ENCODE peak calls at places on chromosome 6, in four cellular contexts. One of them, this sample, is unnamed.

GRCh38 chr6:35297541-35298481 is at the start of gene DEF6:
- DNase-seq in A549: no peak
- DNase-seq in IMR-90: peak
- DNase-seq in K562: peak
- DNase-seq in this sample: peak

GRCh38 chr6:57224769-57225515 is 2.8 kb upstream of the RAB23 start:
- DNase-seq in A549: no peak
- DNase-seq in IMR-90: peak
- DNase-seq in K562: no peak
- DNase-seq in this sample: no peak

GRCh38 chr6:20740088-20740487 is 205.8 kb downstream of the CDKAL1 start:
- DNase-seq in A549: no peak
- DNase-seq in IMR-90: no peak
- DNase-seq in K562: no peak
- DNase-seq in this sample: peak

GRCh38 chr6:45697605-45698004 is 318.1 kb downstream of the CLIC5 start:
- DNase-seq in A549: no peak
- DNase-seq in IMR-90: peak
- DNase-seq in K562: no peak
- DNase-seq in this sample: no peak

GRCh38 chr6:20325641-20326421 is 75.8 kb upstream of the E2F3 start:
- DNase-seq in A549: no peak
- DNase-seq in IMR-90: peak
- DNase-seq in K562: no peak
- DNase-seq in this sample: no peak

GRCh38 chr6:127266178-127266891 is at the start of gene RNF146:
- DNase-seq in A549: peak
- DNase-seq in IMR-90: peak
- DNase-seq in K562: peak
- DNase-seq in this sample: peak

GRCh38 chr6:113825776-113826175 is 31.4 kb upstream of the MARCKS start:
- DNase-seq in A549: no peak
- DNase-seq in IMR-90: peak
- DNase-seq in K562: no peak
- DNase-seq in this sample: no peak

GRCh38 chr6:106973018-106973840 is 1.3 kb downstream of the CD24 start:
- DNase-seq in A549: peak
- DNase-seq in IMR-90: no peak
- DNase-seq in K562: no peak
- DNase-seq in this sample: no peak

GRCh38 chr6:152685819-152686218 is 11.9 kb upstream of the MYCT1 start:
- DNase-seq in A549: no peak
- DNase-seq in IMR-90: no peak
- DNase-seq in K562: no peak
- DNase-seq in this sample: no peak

GRCh38 chr6:67201563-67201962 is 1433.5 kb upstream of the ADGRB3 start:
- DNase-seq in A549: no peak
- DNase-seq in IMR-90: no peak
- DNase-seq in K562: no peak
- DNase-seq in this sample: no peak

GRCh38 chr6:12911387-12911960 is 194.9 kb downstream of the PHACTR1 start:
- DNase-seq in A549: peak
- DNase-seq in IMR-90: peak
- DNase-seq in K562: peak
- DNase-seq in this sample: peak

GRCh38 chr6:453152-453551 is 61.6 kb downstream of the IRF4 start:
- DNase-seq in A549: no peak
- DNase-seq in IMR-90: no peak
- DNase-seq in K562: no peak
- DNase-seq in this sample: no peak

GRCh38 chr6:124076336-124077048 is 272.8 kb downstream of the NKAIN2 start:
- DNase-seq in A549: no peak
- DNase-seq in IMR-90: no peak
- DNase-seq in K562: no peak
- DNase-seq in this sample: no peak

GRCh38 chr6:170184324-170184723 is 106.6 kb downstream of the DLL1 start:
- DNase-seq in A549: no peak
- DNase-seq in IMR-90: no peak
- DNase-seq in K562: no peak
- DNase-seq in this sample: no peak

GRCh38 chr6:137403443-137403842 is 90.8 kb downstream of the OLIG3 start:
- DNase-seq in A549: no peak
- DNase-seq in IMR-90: no peak
- DNase-seq in K562: no peak
- DNase-seq in this sample: no peak

GRCh38 chr6:90619221-90619620 is 32.3 kb upstream of the MAP3K7 start:
- DNase-seq in A549: no peak
- DNase-seq in IMR-90: no peak
- DNase-seq in K562: no peak
- DNase-seq in this sample: no peak

GRCh38 chr6:148874698-148875293 is 128.0 kb downstream of the UST start:
- DNase-seq in A549: no peak
- DNase-seq in IMR-90: no peak
- DNase-seq in K562: no peak
- DNase-seq in this sample: no peak

GRCh38 chr6:158717341-158718328 is 67.8 kb downstream of the SYTL3 start:
- DNase-seq in A549: no peak
- DNase-seq in IMR-90: no peak
- DNase-seq in K562: no peak
- DNase-seq in this sample: no peak

GRCh38 chr6:107488174-107488874 is 1.6 kb upstream of the SOBP start:
- DNase-seq in A549: peak
- DNase-seq in IMR-90: no peak
- DNase-seq in K562: no peak
- DNase-seq in this sample: no peak

GRCh38 chr6:118325220-118325860 is 222.8 kb upstream of the PLN start:
- DNase-seq in A549: no peak
- DNase-seq in IMR-90: peak
- DNase-seq in K562: no peak
- DNase-seq in this sample: no peak

GRCh38 chr6:82875573-82876185 is 190.0 kb downstream of the UBE3D start:
- DNase-seq in A549: peak
- DNase-seq in IMR-90: peak
- DNase-seq in K562: peak
- DNase-seq in this sample: no peak

GRCh38 chr6:137977814-137978213 is 110.8 kb downstream of the TNFAIP3 start:
- DNase-seq in A549: no peak
- DNase-seq in IMR-90: no peak
- DNase-seq in K562: no peak
- DNase-seq in this sample: no peak

GRCh38 chr6:6890400-6890858 is 217.3 kb upstream of the RREB1 start:
- DNase-seq in A549: no peak
- DNase-seq in IMR-90: no peak
- DNase-seq in K562: peak
- DNase-seq in this sample: no peak

GRCh38 chr6:134199848-134200606 is 117.9 kb downstream of the SGK1 start:
- DNase-seq in A549: no peak
- DNase-seq in IMR-90: no peak
- DNase-seq in K562: no peak
- DNase-seq in this sample: peak

GRCh38 chr6:42141603-42142117 is 760 bp downstream of the C6orf132 start:
- DNase-seq in A549: no peak
- DNase-seq in IMR-90: no peak
- DNase-seq in K562: no peak
- DNase-seq in this sample: no peak

GRCh38 chr6:53701333-53702073 is 35.9 kb upstream of the KLHL31 start:
- DNase-seq in A549: no peak
- DNase-seq in IMR-90: no peak
- DNase-seq in K562: no peak
- DNase-seq in this sample: no peak

GRCh38 chr6:106674541-106675229 is 45.3 kb downstream of the QRSL1 start:
- DNase-seq in A549: no peak
- DNase-seq in IMR-90: no peak
- DNase-seq in K562: no peak
- DNase-seq in this sample: no peak

GRCh38 chr6:125950293-125950692 is 6.3 kb upstream of the HINT3 start:
- DNase-seq in A549: no peak
- DNase-seq in IMR-90: peak
- DNase-seq in K562: peak
- DNase-seq in this sample: no peak

DNA sequence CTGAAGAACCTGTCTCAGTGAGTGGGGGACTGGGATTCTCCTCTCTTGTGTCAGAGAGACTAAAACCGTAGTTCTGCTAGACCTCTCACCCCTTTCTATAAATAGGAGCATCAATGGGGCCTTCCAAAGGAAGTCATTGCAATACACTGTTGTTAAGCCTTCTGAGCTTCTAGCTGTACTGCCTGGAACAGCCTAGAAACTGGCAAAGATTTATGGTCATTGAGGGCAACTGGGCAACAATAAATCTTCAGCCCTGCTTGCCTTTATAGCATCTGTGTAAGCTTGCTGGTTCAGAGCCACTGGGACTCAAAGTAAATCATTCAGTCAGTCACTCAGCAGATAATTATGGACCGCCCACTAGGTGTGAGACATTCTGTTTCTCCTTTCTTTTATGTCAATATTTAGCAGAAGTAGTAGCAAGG is 53.2 kb downstream of the PPP1R14C start:
- DNase-seq in A549: no peak
- DNase-seq in IMR-90: no peak
- DNase-seq in K562: no peak
- DNase-seq in this sample: no peak
- TF ChIP-seq MAZ in A549: no peak
- TF ChIP-seq MAZ in IMR-90: no peak
- TF ChIP-seq MAZ in K562: no peak
- TF ChIP-seq MAZ in this sample: no peak

DNA sequence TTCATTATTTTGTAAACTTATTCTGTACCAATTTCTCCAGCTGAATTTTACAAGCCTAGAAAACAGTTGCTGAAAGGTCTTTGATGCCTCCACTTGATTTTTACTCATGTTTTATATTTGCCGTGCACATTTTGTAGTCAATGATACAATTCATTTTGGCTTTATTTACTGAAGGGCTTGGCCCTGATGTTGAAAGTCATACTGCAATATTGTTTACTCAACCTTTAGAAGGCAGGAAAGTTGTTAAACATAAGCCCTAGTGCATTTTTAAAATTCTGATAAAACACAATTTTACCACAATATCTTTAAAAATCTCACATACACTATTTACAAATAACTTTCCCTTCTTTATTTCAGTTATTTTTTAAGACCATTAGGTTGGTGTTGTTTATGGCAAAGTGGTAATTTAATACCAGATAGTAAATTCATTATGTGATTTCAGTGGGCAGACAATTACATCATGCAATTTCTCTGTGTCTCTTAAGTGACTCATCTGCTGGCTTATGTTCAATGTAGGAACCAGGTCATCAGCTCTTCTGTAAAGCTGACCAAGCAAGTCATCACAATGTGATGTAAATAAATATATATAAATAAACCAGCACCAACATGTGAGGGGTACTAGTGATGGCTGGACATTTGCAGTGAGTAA is 121.1 kb upstream of the SLC35B3 start:
- DNase-seq in A549: peak
- DNase-seq in IMR-90: peak
- DNase-seq in K562: no peak
- DNase-seq in this sample: peak
- TF ChIP-seq MAZ in A549: no peak
- TF ChIP-seq MAZ in IMR-90: no peak
- TF ChIP-seq MAZ in K562: no peak
- TF ChIP-seq MAZ in this sample: no peak

GRCh38 chr6:34027445-34027936 is 118.4 kb downstream of the GRM4 start:
- DNase-seq in A549: peak
- DNase-seq in IMR-90: peak
- DNase-seq in K562: peak
- DNase-seq in this sample: peak
- TF ChIP-seq MAZ in A549: no peak
- TF ChIP-seq MAZ in IMR-90: no peak
- TF ChIP-seq MAZ in K562: peak
- TF ChIP-seq MAZ in this sample: no peak

DNA sequence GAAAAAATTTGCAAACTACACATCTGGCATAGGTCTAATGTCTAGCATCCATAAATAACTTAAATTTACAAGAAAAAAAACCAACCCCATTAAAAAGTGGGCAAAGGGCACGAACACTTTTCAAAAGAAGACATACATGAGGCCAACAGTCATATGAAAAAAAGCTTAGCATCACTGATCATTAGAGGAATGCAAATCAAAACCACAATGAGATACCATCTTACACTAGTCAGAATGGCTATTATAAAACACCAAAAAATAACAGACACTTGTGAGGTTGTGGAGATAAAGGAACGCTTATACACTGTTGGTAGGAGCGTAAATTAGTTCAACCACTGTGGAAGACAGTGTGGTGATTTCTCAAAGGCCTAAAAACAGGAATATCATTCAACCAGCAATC is 33.7 kb upstream of the EPB41L2 start:
- DNase-seq in A549: no peak
- DNase-seq in IMR-90: no peak
- DNase-seq in K562: no peak
- DNase-seq in this sample: no peak
- TF ChIP-seq MAZ in A549: no peak
- TF ChIP-seq MAZ in IMR-90: no peak
- TF ChIP-seq MAZ in K562: no peak
- TF ChIP-seq MAZ in this sample: no peak

GRCh38 chr6:71419954-71420692 is 131.5 kb downstream of the OGFRL1 start:
- DNase-seq in A549: no peak
- DNase-seq in IMR-90: peak
- DNase-seq in K562: no peak
- DNase-seq in this sample: no peak
- TF ChIP-seq MAZ in A549: no peak
- TF ChIP-seq MAZ in IMR-90: peak
- TF ChIP-seq MAZ in K562: no peak
- TF ChIP-seq MAZ in this sample: no peak